ENCODE peak calls at places on chromosomes 2 and 18, in nine cellular contexts. One of them, this sample, is unnamed.

GRCh38 chr2:65662654-65663432 is 230.4 kb upstream of the SPRED2 start:
- DNase-seq in NAMALWA: no peak
- DNase-seq in OCI-M1: no peak
- DNase-seq in stimulated activated CD8-positive, alpha-beta memory T cell treated with anti-CD3 and anti-CD28 coated beads, Interleukin-7, amount 100 ng/mL, for 1 hour: no peak
- DNase-seq in left cardiac atrium: no peak
- DNase-seq in Caco-2: no peak
- DNase-seq in iPS DF 19.7: no peak
- DNase-seq in activated CD4-positive, alpha-beta memory T cell treated with anti-CD3 and anti-CD28 coated beads, Interleukin-2, amount 10 ng/mL, durations not matched to agents 7 days and 5 days: no peak
- DNase-seq in stimulated activated CD4-positive, alpha-beta T cell treated with anti-CD3 and anti-CD28 coated beads, Interleukin-4, amount 100 ng/mL, for 24 hours: no peak
- DNase-seq in this sample: no peak

GRCh38 chr18:23138470-23138869 is 3.2 kb downstream of the CABLES1 start:
- DNase-seq in iPS DF 19.7: no peak
- DNase-seq in stimulated activated CD8-positive, alpha-beta memory T cell treated with anti-CD3 and anti-CD28 coated beads, Interleukin-7, amount 100 ng/mL, for 1 hour: no peak
- DNase-seq in Caco-2: no peak
- DNase-seq in stimulated activated CD4-positive, alpha-beta T cell treated with anti-CD3 and anti-CD28 coated beads, Interleukin-4, amount 100 ng/mL, for 24 hours: no peak
- DNase-seq in OCI-M1: no peak
- DNase-seq in NAMALWA: no peak
- DNase-seq in activated CD4-positive, alpha-beta memory T cell treated with anti-CD3 and anti-CD28 coated beads, Interleukin-2, amount 10 ng/mL, durations not matched to agents 7 days and 5 days: no peak
- DNase-seq in left cardiac atrium: peak; percentile 43
- DNase-seq in this sample: no peak

GRCh38 chr2:47617028-47617427 is 165.9 kb upstream of the MSH6 start:
- DNase-seq in stimulated activated CD4-positive, alpha-beta T cell treated with anti-CD3 and anti-CD28 coated beads, Interleukin-4, amount 100 ng/mL, for 24 hours: no peak
- DNase-seq in left cardiac atrium: no peak
- DNase-seq in stimulated activated CD8-positive, alpha-beta memory T cell treated with anti-CD3 and anti-CD28 coated beads, Interleukin-7, amount 100 ng/mL, for 1 hour: no peak
- DNase-seq in iPS DF 19.7: no peak
- DNase-seq in Caco-2: no peak
- DNase-seq in OCI-M1: no peak
- DNase-seq in activated CD4-positive, alpha-beta memory T cell treated with anti-CD3 and anti-CD28 coated beads, Interleukin-2, amount 10 ng/mL, durations not matched to agents 7 days and 5 days: no peak
- DNase-seq in NAMALWA: no peak
- DNase-seq in this sample: no peak

GRCh38 chr2:56184500-56184996 is 758 bp downstream of the CCDC85A start:
- DNase-seq in activated CD4-positive, alpha-beta memory T cell treated with anti-CD3 and anti-CD28 coated beads, Interleukin-2, amount 10 ng/mL, durations not matched to agents 7 days and 5 days: no peak
- DNase-seq in iPS DF 19.7: no peak
- DNase-seq in NAMALWA: peak; percentile 14
- DNase-seq in stimulated activated CD8-positive, alpha-beta memory T cell treated with anti-CD3 and anti-CD28 coated beads, Interleukin-7, amount 100 ng/mL, for 1 hour: no peak
- DNase-seq in OCI-M1: no peak
- DNase-seq in stimulated activated CD4-positive, alpha-beta T cell treated with anti-CD3 and anti-CD28 coated beads, Interleukin-4, amount 100 ng/mL, for 24 hours: no peak
- DNase-seq in left cardiac atrium: peak; percentile 26
- DNase-seq in Caco-2: no peak
- DNase-seq in this sample: peak; percentile 1

GRCh38 chr2:207767461-207768167 is 2.1 kb downstream of the FZD5 start:
- DNase-seq in Caco-2: peak; percentile 63
- DNase-seq in stimulated activated CD8-positive, alpha-beta memory T cell treated with anti-CD3 and anti-CD28 coated beads, Interleukin-7, amount 100 ng/mL, for 1 hour: no peak
- DNase-seq in activated CD4-positive, alpha-beta memory T cell treated with anti-CD3 and anti-CD28 coated beads, Interleukin-2, amount 10 ng/mL, durations not matched to agents 7 days and 5 days: no peak
- DNase-seq in stimulated activated CD4-positive, alpha-beta T cell treated with anti-CD3 and anti-CD28 coated beads, Interleukin-4, amount 100 ng/mL, for 24 hours: no peak
- DNase-seq in OCI-M1: no peak
- DNase-seq in NAMALWA: no peak
- DNase-seq in iPS DF 19.7: no peak
- DNase-seq in left cardiac atrium: peak; percentile 59
- DNase-seq in this sample: no peak

GRCh38 chr2:215750763-215751162 is 262.6 kb downstream of the MREG start:
- DNase-seq in OCI-M1: no peak
- DNase-seq in left cardiac atrium: no peak
- DNase-seq in NAMALWA: no peak
- DNase-seq in iPS DF 19.7: no peak
- DNase-seq in activated CD4-positive, alpha-beta memory T cell treated with anti-CD3 and anti-CD28 coated beads, Interleukin-2, amount 10 ng/mL, durations not matched to agents 7 days and 5 days: no peak
- DNase-seq in stimulated activated CD4-positive, alpha-beta T cell treated with anti-CD3 and anti-CD28 coated beads, Interleukin-4, amount 100 ng/mL, for 24 hours: no peak
- DNase-seq in stimulated activated CD8-positive, alpha-beta memory T cell treated with anti-CD3 and anti-CD28 coated beads, Interleukin-7, amount 100 ng/mL, for 1 hour: no peak
- DNase-seq in Caco-2: no peak
- DNase-seq in this sample: no peak

GRCh38 chr2:185404578-185404977 is 334.0 kb upstream of the FSIP2 start:
- DNase-seq in Caco-2: no peak
- DNase-seq in OCI-M1: no peak
- DNase-seq in left cardiac atrium: no peak
- DNase-seq in activated CD4-positive, alpha-beta memory T cell treated with anti-CD3 and anti-CD28 coated beads, Interleukin-2, amount 10 ng/mL, durations not matched to agents 7 days and 5 days: no peak
- DNase-seq in stimulated activated CD4-positive, alpha-beta T cell treated with anti-CD3 and anti-CD28 coated beads, Interleukin-4, amount 100 ng/mL, for 24 hours: no peak
- DNase-seq in stimulated activated CD8-positive, alpha-beta memory T cell treated with anti-CD3 and anti-CD28 coated beads, Interleukin-7, amount 100 ng/mL, for 1 hour: no peak
- DNase-seq in iPS DF 19.7: no peak
- DNase-seq in NAMALWA: no peak
- DNase-seq in this sample: no peak

GRCh38 chr2:189236066-189236465 is 56.5 kb upstream of the COL5A2 start:
- DNase-seq in stimulated activated CD8-positive, alpha-beta memory T cell treated with anti-CD3 and anti-CD28 coated beads, Interleukin-7, amount 100 ng/mL, for 1 hour: no peak
- DNase-seq in activated CD4-positive, alpha-beta memory T cell treated with anti-CD3 and anti-CD28 coated beads, Interleukin-2, amount 10 ng/mL, durations not matched to agents 7 days and 5 days: no peak
- DNase-seq in Caco-2: no peak
- DNase-seq in iPS DF 19.7: no peak
- DNase-seq in left cardiac atrium: no peak
- DNase-seq in NAMALWA: no peak
- DNase-seq in stimulated activated CD4-positive, alpha-beta T cell treated with anti-CD3 and anti-CD28 coated beads, Interleukin-4, amount 100 ng/mL, for 24 hours: no peak
- DNase-seq in OCI-M1: no peak
- DNase-seq in this sample: no peak

GRCh38 chr2:39632871-39633270 is 32.8 kb upstream of the TMEM178A start:
- DNase-seq in NAMALWA: no peak
- DNase-seq in OCI-M1: no peak
- DNase-seq in iPS DF 19.7: no peak
- DNase-seq in Caco-2: no peak
- DNase-seq in stimulated activated CD8-positive, alpha-beta memory T cell treated with anti-CD3 and anti-CD28 coated beads, Interleukin-7, amount 100 ng/mL, for 1 hour: no peak
- DNase-seq in activated CD4-positive, alpha-beta memory T cell treated with anti-CD3 and anti-CD28 coated beads, Interleukin-2, amount 10 ng/mL, durations not matched to agents 7 days and 5 days: no peak
- DNase-seq in stimulated activated CD4-positive, alpha-beta T cell treated with anti-CD3 and anti-CD28 coated beads, Interleukin-4, amount 100 ng/mL, for 24 hours: no peak
- DNase-seq in left cardiac atrium: no peak
- DNase-seq in this sample: no peak

GRCh38 chr2:163735692-163736432 is at the start of gene FIGN:
- DNase-seq in Caco-2: no peak
- DNase-seq in OCI-M1: no peak
- DNase-seq in NAMALWA: no peak
- DNase-seq in iPS DF 19.7: no peak
- DNase-seq in stimulated activated CD8-positive, alpha-beta memory T cell treated with anti-CD3 and anti-CD28 coated beads, Interleukin-7, amount 100 ng/mL, for 1 hour: no peak
- DNase-seq in activated CD4-positive, alpha-beta memory T cell treated with anti-CD3 and anti-CD28 coated beads, Interleukin-2, amount 10 ng/mL, durations not matched to agents 7 days and 5 days: no peak
- DNase-seq in stimulated activated CD4-positive, alpha-beta T cell treated with anti-CD3 and anti-CD28 coated beads, Interleukin-4, amount 100 ng/mL, for 24 hours: no peak
- DNase-seq in left cardiac atrium: peak; percentile 80
- DNase-seq in this sample: no peak

GRCh38 chr2:224442092-224442999 is 40.4 kb upstream of the FAM124B start:
- DNase-seq in NAMALWA: no peak
- DNase-seq in OCI-M1: no peak
- DNase-seq in stimulated activated CD8-positive, alpha-beta memory T cell treated with anti-CD3 and anti-CD28 coated beads, Interleukin-7, amount 100 ng/mL, for 1 hour: no peak
- DNase-seq in stimulated activated CD4-positive, alpha-beta T cell treated with anti-CD3 and anti-CD28 coated beads, Interleukin-4, amount 100 ng/mL, for 24 hours: no peak
- DNase-seq in left cardiac atrium: no peak
- DNase-seq in activated CD4-positive, alpha-beta memory T cell treated with anti-CD3 and anti-CD28 coated beads, Interleukin-2, amount 10 ng/mL, durations not matched to agents 7 days and 5 days: no peak
- DNase-seq in Caco-2: no peak
- DNase-seq in iPS DF 19.7: no peak
- DNase-seq in this sample: peak; percentile 9

GRCh38 chr18:31301201-31301655 is 16.7 kb upstream of the DSG1 start:
- DNase-seq in activated CD4-positive, alpha-beta memory T cell treated with anti-CD3 and anti-CD28 coated beads, Interleukin-2, amount 10 ng/mL, durations not matched to agents 7 days and 5 days: no peak
- DNase-seq in Caco-2: peak; percentile 30
- DNase-seq in left cardiac atrium: no peak
- DNase-seq in stimulated activated CD4-positive, alpha-beta T cell treated with anti-CD3 and anti-CD28 coated beads, Interleukin-4, amount 100 ng/mL, for 24 hours: no peak
- DNase-seq in iPS DF 19.7: peak; percentile 64
- DNase-seq in NAMALWA: no peak
- DNase-seq in OCI-M1: no peak
- DNase-seq in stimulated activated CD8-positive, alpha-beta memory T cell treated with anti-CD3 and anti-CD28 coated beads, Interleukin-7, amount 100 ng/mL, for 1 hour: no peak
- DNase-seq in this sample: no peak

GRCh38 chr2:64383881-64384280 is 70.1 kb upstream of the LGALSL start:
- DNase-seq in stimulated activated CD4-positive, alpha-beta T cell treated with anti-CD3 and anti-CD28 coated beads, Interleukin-4, amount 100 ng/mL, for 24 hours: no peak
- DNase-seq in iPS DF 19.7: no peak
- DNase-seq in left cardiac atrium: no peak
- DNase-seq in activated CD4-positive, alpha-beta memory T cell treated with anti-CD3 and anti-CD28 coated beads, Interleukin-2, amount 10 ng/mL, durations not matched to agents 7 days and 5 days: no peak
- DNase-seq in NAMALWA: no peak
- DNase-seq in OCI-M1: no peak
- DNase-seq in stimulated activated CD8-positive, alpha-beta memory T cell treated with anti-CD3 and anti-CD28 coated beads, Interleukin-7, amount 100 ng/mL, for 1 hour: no peak
- DNase-seq in Caco-2: no peak
- DNase-seq in this sample: no peak

GRCh38 chr2:106165556-106165955 is 28.5 kb downstream of the UXS1 start:
- DNase-seq in OCI-M1: no peak
- DNase-seq in activated CD4-positive, alpha-beta memory T cell treated with anti-CD3 and anti-CD28 coated beads, Interleukin-2, amount 10 ng/mL, durations not matched to agents 7 days and 5 days: no peak
- DNase-seq in stimulated activated CD4-positive, alpha-beta T cell treated with anti-CD3 and anti-CD28 coated beads, Interleukin-4, amount 100 ng/mL, for 24 hours: no peak
- DNase-seq in Caco-2: no peak
- DNase-seq in iPS DF 19.7: no peak
- DNase-seq in stimulated activated CD8-positive, alpha-beta memory T cell treated with anti-CD3 and anti-CD28 coated beads, Interleukin-7, amount 100 ng/mL, for 1 hour: no peak
- DNase-seq in NAMALWA: no peak
- DNase-seq in left cardiac atrium: no peak
- DNase-seq in this sample: no peak

GRCh38 chr2:75523313-75524275 is 37.1 kb downstream of the EVA1A start:
- DNase-seq in Caco-2: peak; percentile 40
- DNase-seq in stimulated activated CD8-positive, alpha-beta memory T cell treated with anti-CD3 and anti-CD28 coated beads, Interleukin-7, amount 100 ng/mL, for 1 hour: no peak
- DNase-seq in OCI-M1: peak; percentile 41
- DNase-seq in activated CD4-positive, alpha-beta memory T cell treated with anti-CD3 and anti-CD28 coated beads, Interleukin-2, amount 10 ng/mL, durations not matched to agents 7 days and 5 days: no peak
- DNase-seq in NAMALWA: no peak
- DNase-seq in stimulated activated CD4-positive, alpha-beta T cell treated with anti-CD3 and anti-CD28 coated beads, Interleukin-4, amount 100 ng/mL, for 24 hours: no peak
- DNase-seq in left cardiac atrium: no peak
- DNase-seq in iPS DF 19.7: no peak
- DNase-seq in this sample: no peak

GRCh38 chr2:229221641-229222040 is 49.4 kb downstream of the PID1 start:
- DNase-seq in NAMALWA: no peak
- DNase-seq in Caco-2: no peak
- DNase-seq in left cardiac atrium: no peak
- DNase-seq in stimulated activated CD8-positive, alpha-beta memory T cell treated with anti-CD3 and anti-CD28 coated beads, Interleukin-7, amount 100 ng/mL, for 1 hour: no peak
- DNase-seq in stimulated activated CD4-positive, alpha-beta T cell treated with anti-CD3 and anti-CD28 coated beads, Interleukin-4, amount 100 ng/mL, for 24 hours: no peak
- DNase-seq in iPS DF 19.7: no peak
- DNase-seq in OCI-M1: no peak
- DNase-seq in activated CD4-positive, alpha-beta memory T cell treated with anti-CD3 and anti-CD28 coated beads, Interleukin-2, amount 10 ng/mL, durations not matched to agents 7 days and 5 days: no peak
- DNase-seq in this sample: no peak

GRCh38 chr2:96556441-96557330 is 20.1 kb downstream of the ARID5A start:
- DNase-seq in activated CD4-positive, alpha-beta memory T cell treated with anti-CD3 and anti-CD28 coated beads, Interleukin-2, amount 10 ng/mL, durations not matched to agents 7 days and 5 days: peak; percentile 55
- DNase-seq in stimulated activated CD8-positive, alpha-beta memory T cell treated with anti-CD3 and anti-CD28 coated beads, Interleukin-7, amount 100 ng/mL, for 1 hour: no peak
- DNase-seq in OCI-M1: peak; percentile 35
- DNase-seq in iPS DF 19.7: no peak
- DNase-seq in stimulated activated CD4-positive, alpha-beta T cell treated with anti-CD3 and anti-CD28 coated beads, Interleukin-4, amount 100 ng/mL, for 24 hours: peak; percentile 71
- DNase-seq in left cardiac atrium: no peak
- DNase-seq in Caco-2: peak; percentile 93
- DNase-seq in NAMALWA: no peak
- DNase-seq in this sample: peak; percentile 46

This sample was measured in stimulated activated naive B cell treated with anti-CD40 and anti-IgM and Interleukin-4, amounts not matched to agents 10 μg/mL and 1 μg/mL and 100 μg/mL, for 72 hours.